ENCODE peak calls at places on chromosomes 11 and 22, in six cellular contexts. Y is astrocyte of the cerebellum; O is CD8-positive, alpha-beta T cell; I is astrocyte; X is A549; C is astrocyte of the spinal cord. V is an unnamed sample.

GRCh38 chr11:95067828-95068244 is 1.1 kb downstream of the SRSF8 start:
- DNase-seq in Y (no peak), O (peak), I (no peak), X (no peak), C (no peak), V (no peak)

GRCh38 chr11:116928845-116929244 is 91.4 kb upstream of the APOA1 start:
- DNase-seq in I (no peak), O (no peak), C (no peak), X (no peak), Y (no peak), V (no peak)

GRCh38 chr11:105878510-105878909 is 143.5 kb downstream of the MSANTD4 start:
- DNase-seq in O (no peak), C (no peak), Y (no peak), X (no peak), I (no peak), V (no peak)

GRCh38 chr22:39967996-39968968 is 8.1 kb downstream of the TMA7B start:
- DNase-seq in I (no peak), X (no peak), Y (no peak), C (peak), O (no peak), V (no peak)

GRCh38 chr11:70734911-70735310 is 336.6 kb downstream of the CTTN start:
- DNase-seq in O (no peak), Y (no peak), I (no peak), C (no peak), X (no peak), V (no peak)

GRCh38 chr11:2369896-2370295 is 7.2 kb upstream of the CD81 start:
- DNase-seq in O (no peak), X (no peak), I (no peak), C (no peak), Y (no peak), V (no peak)

GRCh38 chr22:28955817-28956216 is 72.4 kb downstream of the ZNRF3 start:
- DNase-seq in X (no peak), O (peak), C (no peak), I (peak), Y (no peak), V (no peak)

GRCh38 chr11:123181075-123181474 is 14.0 kb downstream of the CLMP start:
- DNase-seq in Y (no peak), I (no peak), C (no peak), O (no peak), X (no peak), V (no peak)

GRCh38 chr11:93525601-93526000 is 17.6 kb downstream of the SMCO4 start:
- DNase-seq in I (peak), Y (no peak), X (no peak), O (no peak), C (peak), V (peak)

GRCh38 chr11:91173701-91174100 is 950.9 kb upstream of the CHORDC1 start:
- DNase-seq in X (no peak), O (no peak), Y (peak), I (peak), C (peak), V (peak)

GRCh38 chr22:49604732-49605302 is 222.9 kb downstream of the BRD1 start:
- DNase-seq in Y (no peak), O (no peak), I (no peak), X (no peak), C (no peak), V (no peak)

GRCh38 chr11:102940714-102941588 is 14.6 kb downstream of the MMP13 start:
- DNase-seq in C (peak), Y (peak), I (peak), O (peak), X (peak), V (peak)

GRCh38 chr11:7415537-7415817 is 69.8 kb upstream of the OLFML1 start:
- DNase-seq in C (no peak), I (no peak), X (no peak), Y (no peak), O (no peak), V (no peak)

GRCh38 chr11:7019500-7020182 is 505 bp downstream of the ZNF214 start:
- DNase-seq in X (no peak), I (peak), C (peak), O (no peak), Y (peak), V (no peak)

GRCh38 chr11:130031945-130032344 is 29.3 kb upstream of the PRDM10 start:
- DNase-seq in X (no peak), O (no peak), I (no peak), C (no peak), Y (no peak), V (peak)

GRCh38 chr11:67286621-67287333 is 2.3 kb upstream of the ANKRD13D start:
- DNase-seq in C (no peak), Y (no peak), O (no peak), X (no peak), I (no peak), V (no peak)

GRCh38 chr11:37973926-37974325 is 1375.9 kb upstream of the RAG2 start:
- DNase-seq in X (no peak), O (no peak), C (peak), I (peak), Y (no peak), V (peak)

GRCh38 chr11:114019046-114019445 is 40.5 kb upstream of the ZBTB16 start:
- DNase-seq in X (no peak), C (no peak), I (no peak), Y (no peak), O (no peak), V (no peak)

GRCh38 chr11:120102050-120102861 is 35.7 kb downstream of the TRIM29 start:
- DNase-seq in X (no peak), Y (no peak), I (no peak), C (no peak), O (no peak), V (no peak)

GRCh38 chr11:9386901-9387300 is 2.4 kb downstream of the IPO7 start:
- DNase-seq in C (no peak), O (no peak), X (no peak), I (no peak), Y (no peak), V (no peak)
- H3K4me3 ChIP-seq in C (no peak), O (no peak), X (peak), I (no peak), Y (no peak), V (no peak)

GRCh38 chr11:47161890-47162289 is 14.8 kb downstream of the ARFGAP2 start:
- DNase-seq in X (no peak), I (no peak), O (no peak), Y (no peak), C (no peak), V (no peak)
- TF ChIP-seq CTCF in X (no peak), I (no peak), O (no peak), Y (no peak), C (no peak), V (no peak)

DNA sequence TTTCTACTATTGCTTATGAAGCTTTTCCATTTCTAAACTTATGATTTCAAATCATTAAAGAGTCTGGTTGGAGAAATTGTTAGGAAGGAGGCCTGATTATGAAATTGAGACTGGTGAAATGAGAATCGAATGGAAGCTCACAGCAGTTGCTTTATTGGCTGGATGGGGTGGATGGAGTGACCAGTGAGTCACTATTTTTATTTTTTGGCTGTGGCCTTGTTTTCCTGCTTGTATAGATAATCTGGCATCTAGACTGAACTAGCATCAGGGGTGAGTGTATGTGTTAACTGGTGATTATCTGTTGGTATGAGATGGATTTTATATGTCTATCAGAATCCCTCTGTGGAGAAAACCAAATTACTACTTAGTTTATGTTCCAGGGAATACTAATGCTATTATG is 36.2 kb downstream of the UVRAG start:
- DNase-seq in X (no peak), O (no peak), Y (no peak), C (no peak), I (no peak), V (no peak)
- H3K4me3 ChIP-seq in X (no peak), O (no peak), Y (no peak), C (no peak), I (no peak), V (no peak)

DNA sequence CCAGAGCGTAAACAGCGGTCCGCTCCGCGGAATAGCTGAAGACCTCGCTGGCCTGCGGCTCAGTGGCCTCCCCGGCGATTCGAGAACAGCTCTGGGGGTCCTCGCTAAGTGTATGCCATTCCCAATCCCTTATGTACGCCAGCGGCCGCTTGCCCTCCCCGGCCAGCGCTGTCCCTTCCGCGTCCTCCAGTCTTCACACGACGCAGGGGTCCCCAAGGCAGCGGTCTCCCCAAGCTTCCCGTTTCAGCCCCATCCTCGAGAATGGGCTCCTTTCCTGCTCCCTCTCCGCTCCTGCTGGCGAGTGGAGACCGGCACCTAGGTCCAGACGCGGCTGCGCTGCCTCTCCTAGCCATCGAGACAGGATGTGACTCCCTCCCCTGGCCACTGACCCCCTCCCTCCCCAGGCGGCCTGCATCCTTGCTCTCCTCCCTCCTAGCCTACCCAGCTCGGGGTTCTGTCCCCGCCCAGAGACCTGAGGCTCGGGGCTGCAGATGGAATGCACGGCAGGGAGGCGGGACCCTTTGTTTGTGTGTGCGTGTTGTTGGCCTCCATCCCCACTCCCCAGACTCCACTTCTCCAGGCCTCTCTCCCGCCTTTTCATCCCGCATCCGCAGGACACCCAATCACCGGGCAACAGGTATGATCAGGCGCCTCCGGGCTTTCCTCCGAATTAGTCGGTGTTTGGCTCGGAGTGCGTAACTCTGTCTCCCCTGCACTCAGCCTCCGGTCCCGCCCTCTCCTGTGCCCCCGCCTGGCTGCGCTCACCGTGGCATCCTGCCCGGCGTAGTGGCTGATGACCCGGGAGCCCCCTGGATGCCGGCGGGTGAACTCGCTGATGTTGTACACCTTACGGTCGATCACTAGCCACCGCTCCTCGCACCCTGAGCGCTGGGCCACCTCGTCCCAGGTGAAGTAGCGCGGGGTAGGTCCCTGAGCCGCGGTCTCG is 740 bp downstream of the FADS1 start:
- DNase-seq in I (peak), O (peak), Y (no peak), X (peak), C (peak), V (peak)
- TF ChIP-seq CTCF in I (no peak), O (no peak), Y (no peak), X (no peak), C (no peak), V (no peak)

DNA sequence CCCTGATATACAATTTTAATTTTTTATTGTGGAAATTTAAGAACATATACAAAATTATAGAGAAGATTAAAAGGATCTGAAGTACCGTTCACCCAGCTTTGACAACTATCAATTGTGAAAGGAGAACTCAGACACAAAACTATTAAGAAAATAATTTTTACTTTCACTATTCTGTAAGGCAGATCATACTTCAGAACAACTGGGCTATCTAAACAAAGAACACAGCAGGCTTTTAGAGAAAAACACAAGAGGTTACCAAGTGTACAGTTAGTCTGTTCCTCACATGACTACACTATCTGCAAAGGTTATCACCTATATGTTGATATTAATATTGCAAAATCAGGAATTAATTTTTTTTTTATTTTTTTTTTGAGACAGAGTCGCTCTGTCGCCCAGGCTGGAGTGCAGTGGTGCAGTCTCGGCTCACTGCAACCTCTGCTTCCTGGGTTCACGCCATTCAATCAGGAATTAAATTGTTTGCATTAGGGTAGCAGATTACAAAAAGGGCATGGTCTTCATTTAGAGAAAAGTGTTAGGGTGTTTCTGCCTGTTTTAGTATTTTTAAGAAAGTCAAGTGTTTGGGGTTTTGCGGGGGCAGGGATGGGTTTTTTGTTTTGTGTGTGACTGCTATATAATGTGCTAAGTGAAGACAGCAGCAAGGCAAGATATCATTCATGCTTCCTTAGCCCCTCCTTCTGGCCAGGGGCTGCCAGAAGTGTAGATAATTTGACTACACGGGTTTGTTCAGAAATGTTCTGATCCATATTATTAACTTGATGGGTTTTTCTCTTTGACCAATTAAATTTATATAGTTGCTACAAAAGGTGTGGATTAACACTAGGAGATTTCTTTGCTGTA is 27.6 kb upstream of the SIK2 start:
- DNase-seq in Y (no peak), X (no peak), O (no peak), C (no peak), I (no peak), V (no peak)
- H3K4me3 ChIP-seq in Y (no peak), X (no peak), O (no peak), C (no peak), I (no peak), V (no peak)

DNA sequence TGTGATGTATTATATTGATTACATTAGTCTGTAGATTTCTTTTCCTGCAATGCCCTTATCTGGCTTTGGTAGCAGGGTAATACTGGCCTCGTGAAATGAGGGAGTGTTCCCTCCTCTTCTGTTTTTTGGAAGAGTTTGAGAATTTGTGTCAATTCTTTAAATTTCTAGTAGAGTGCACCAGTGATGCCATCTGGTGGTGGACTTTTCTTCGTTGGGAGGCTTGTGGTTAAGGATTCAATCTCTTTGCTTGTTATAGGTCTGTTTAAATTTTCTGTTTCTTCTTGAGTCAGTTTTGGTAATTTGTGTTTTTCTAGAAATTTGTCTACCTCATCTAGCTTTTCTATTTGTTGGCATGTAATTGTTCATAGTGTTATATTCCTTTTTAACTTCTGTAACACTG is 18.9 kb downstream of the SHANK3 start:
- DNase-seq in O (no peak), I (no peak), X (peak), C (peak), Y (no peak), V (peak)
- TF ChIP-seq CTCF in O (peak), I (peak), X (peak), C (peak), Y (peak), V (peak)

GRCh38 chr11:84289381-84289906 is 1003.3 kb upstream of the CCDC90B start:
- DNase-seq in I (peak), Y (peak), C (peak), O (no peak), X (no peak), V (peak)
- H3K4me3 ChIP-seq in I (peak), Y (no peak), C (no peak), O (no peak), X (no peak), V (no peak)

DNA sequence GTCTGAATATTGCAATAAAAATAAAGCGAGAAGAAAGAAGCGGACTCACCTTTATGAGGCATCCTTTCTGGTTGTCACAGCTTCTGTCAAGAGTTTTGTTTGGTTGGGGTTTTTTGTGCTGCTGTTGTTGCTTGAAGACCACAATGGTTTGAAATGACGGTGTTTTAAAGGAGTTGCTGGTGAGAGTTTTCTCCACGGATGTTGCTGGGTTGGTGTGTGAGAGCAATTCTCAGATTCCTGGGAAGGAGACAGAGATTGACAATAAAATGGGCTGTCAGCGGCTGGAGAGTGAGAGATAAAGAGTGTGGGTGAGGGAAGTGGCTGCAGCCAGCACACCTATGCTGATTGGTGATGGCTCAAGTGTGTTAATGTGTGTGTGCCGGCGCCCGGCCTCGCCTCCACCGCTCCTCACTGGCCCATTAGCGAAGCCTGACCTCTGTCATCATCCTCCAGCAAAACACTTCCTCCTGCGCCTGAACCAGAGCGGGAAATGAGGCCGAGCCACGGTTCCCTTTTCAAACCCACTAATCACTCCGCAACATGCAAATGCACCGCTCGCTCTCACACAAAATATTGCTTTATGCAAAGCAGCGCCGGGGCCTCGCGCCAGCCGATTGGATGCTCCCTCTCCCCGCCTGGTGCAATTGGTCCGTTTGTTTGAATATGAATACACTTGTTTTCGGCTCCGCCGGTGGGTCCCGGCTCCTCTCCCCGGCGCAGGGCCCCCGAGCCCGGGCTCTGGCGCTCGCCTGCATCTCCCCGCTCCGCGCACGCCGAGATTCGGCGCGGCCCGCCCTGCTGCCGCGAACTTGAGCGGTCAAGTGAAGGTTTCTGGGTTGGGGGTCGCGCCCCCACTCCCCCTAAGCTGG is at the start of gene PAX6:
- DNase-seq in C (peak), I (peak), X (peak), Y (peak), O (no peak), V (peak)
- TF ChIP-seq CTCF in C (no peak), I (no peak), X (no peak), Y (no peak), O (no peak), V (no peak)

GRCh38 chr11:131666006-131666405 is 295.6 kb downstream of the NTM start:
- DNase-seq in X (no peak), O (no peak), I (no peak), C (no peak), Y (no peak), V (no peak)

GRCh38 chr11:131664246-131664645 is 293.8 kb downstream of the NTM start:
- DNase-seq in Y (no peak), O (no peak), C (no peak), I (no peak), X (no peak), V (no peak)

GRCh38 chr11:131665344-131665968 is 295.0 kb downstream of the NTM start:
- DNase-seq in I (no peak), O (no peak), Y (no peak), X (no peak), C (no peak), V (no peak)

GRCh38 chr11:131663403-131664200 is 293.2 kb downstream of the NTM start:
- DNase-seq in I (no peak), Y (no peak), O (no peak), X (no peak), C (no peak), V (no peak)

DNA sequence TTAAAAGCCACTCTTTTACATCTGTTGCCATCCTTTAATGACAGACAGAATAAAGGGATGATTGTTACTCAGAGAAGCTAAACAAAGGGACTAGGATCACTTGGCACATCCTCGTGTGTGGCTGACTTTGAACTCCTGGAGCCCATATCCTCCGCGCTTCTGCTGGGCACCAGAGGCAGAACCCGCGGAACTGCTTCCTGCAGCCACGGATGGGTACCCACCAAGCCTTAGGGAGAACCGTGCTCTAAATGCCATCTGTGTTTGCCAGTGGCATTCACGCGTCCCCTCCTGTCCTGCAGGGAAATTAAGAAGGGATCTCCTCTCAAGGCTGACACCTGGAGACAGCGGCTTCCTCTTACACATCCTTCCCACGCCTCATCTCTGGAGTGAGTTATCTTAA is 294.4 kb downstream of the NTM start:
- DNase-seq in Y (no peak), I (no peak), O (no peak), X (no peak), C (no peak), V (no peak)
- H3K4me3 ChIP-seq in Y (no peak), I (no peak), O (no peak), X (no peak), C (no peak), V (no peak)

GRCh38 chr11:29438815-29439214 is 578.0 kb downstream of the KCNA4 start:
- DNase-seq in C (no peak), O (no peak), Y (no peak), X (no peak), I (no peak), V (no peak)

GRCh38 chr11:29435421-29435820 is 581.4 kb downstream of the KCNA4 start:
- DNase-seq in X (no peak), Y (no peak), C (peak), O (no peak), I (peak), V (peak)

GRCh38 chr11:29432719-29433325 is 584.0 kb downstream of the KCNA4 start:
- DNase-seq in X (peak), O (no peak), I (no peak), C (peak), Y (no peak), V (peak)
- TF ChIP-seq CTCF in X (peak), O (no peak), I (peak), C (peak), Y (peak), V (peak)

V was measured in bronchial epithelial cell.